ENCODE peak calls at places on chromosomes 1 and 21, in four cellular contexts. Y is prostate gland, A is HuH-7, M is kidney epithelial cell. C is an unnamed sample.

GRCh38 chr1:36973056-36973455 is 61.3 kb downstream of the GRIK3 start:
- DNase-seq in M (no peak), A (no peak), Y (no peak), C (no peak)

GRCh38 chr1:80594013-80594412 is 1206.7 kb upstream of the ADGRL2 start:
- DNase-seq in M (no peak), A (no peak), Y (peak; percentile 32), C (no peak)

GRCh38 chr1:244048566-244049141 is 2.4 kb upstream of the ZBTB18 start:
- DNase-seq in M (no peak), Y (no peak), A (no peak), C (no peak)

GRCh38 chr1:214862421-214862820 is 220.1 kb upstream of the KCNK2 start:
- DNase-seq in A (no peak), M (no peak), Y (no peak), C (no peak)

GRCh38 chr21:24583473-24583872 is 1023.8 kb downstream of the MRPL39 start:
- DNase-seq in M (no peak), Y (no peak), A (no peak), C (no peak)

GRCh38 chr1:153355445-153356071 is 2.1 kb upstream of the S100A9 start:
- DNase-seq in A (peak; percentile 56), M (no peak), Y (peak; percentile 18), C (peak; percentile 9)

GRCh38 chr21:17003763-17004373 is 509.0 kb upstream of the CXADR start:
- DNase-seq in A (no peak), M (no peak), Y (no peak), C (no peak)

GRCh38 chr1:66265796-66266195 is 268.2 kb upstream of the SGIP1 start:
- DNase-seq in A (no peak), Y (no peak), M (no peak), C (no peak)

GRCh38 chr1:147586412-147586811 is 45.1 kb downstream of the BCL9 start:
- DNase-seq in M (no peak), Y (no peak), A (no peak), C (no peak)

GRCh38 chr1:169484107-169484506 is 1.6 kb downstream of the SLC19A2 start:
- DNase-seq in M (no peak), Y (no peak), A (no peak), C (no peak)

GRCh38 chr1:198892065-198892464 is 253.2 kb downstream of the PTPRC start:
- DNase-seq in M (no peak), A (no peak), Y (no peak), C (no peak)

GRCh38 chr1:18283601-18284385 is 176.2 kb downstream of the IGSF21 start:
- DNase-seq in Y (no peak), A (no peak), M (no peak), C (no peak)

GRCh38 chr1:5968161-5968736 is 24.0 kb downstream of the NPHP4 start:
- DNase-seq in Y (no peak), A (no peak), M (no peak), C (no peak)

GRCh38 chr1:214439352-214440119 is 111.9 kb downstream of the PTPN14 start:
- DNase-seq in Y (peak; percentile 78), M (peak; percentile 82), A (peak; percentile 49), C (peak; percentile 49)

GRCh38 chr1:10575616-10576015 is 100.9 kb downstream of the PEX14 start:
- DNase-seq in A (no peak), Y (no peak), M (peak; percentile 34), C (no peak)

GRCh38 chr1:40313329-40313957 is 3.6 kb downstream of the COL9A2 start:
- DNase-seq in M (no peak), Y (no peak), A (no peak), C (no peak)

GRCh38 chr1:183598386-183598785 is 8.1 kb upstream of the NCF2 start:
- DNase-seq in A (no peak), M (no peak), Y (no peak), C (no peak)

GRCh38 chr1:200272669-200273068 is 137.2 kb downstream of the ZNF281 start:
- DNase-seq in M (no peak), Y (no peak), A (no peak), C (no peak)

GRCh38 chr1:65564493-65564892 is 144.0 kb downstream of the LEPR start:
- DNase-seq in M (no peak), A (peak; percentile 5), Y (no peak), C (no peak)

GRCh38 chr1:201709564-201710295 is 119.2 kb upstream of the IPO9 start:
- DNase-seq in M (no peak), A (peak; percentile 83), Y (peak; percentile 51), C (no peak)

GRCh38 chr21:41508415-41509205 is 652 bp upstream of the TMPRSS2 start:
- DNase-seq in Y (no peak), A (no peak), M (no peak), C (no peak)